ENCODE peak calls at places on chromosomes 4 and X, in four cellular contexts. E is CD4-positive, alpha-beta T cell; F is cardiac muscle cell; Z is hepatocyte. H is an unnamed sample.

GRCh38 chrX:119541188-119541587 is 24.0 kb downstream of the STEEP1 start:
- DNase-seq in E (no peak), F (no peak), Z (no peak), H (no peak)

GRCh38 chr4:188680667-188681063 is 541.4 kb downstream of the TRIML1 start:
- DNase-seq in E (no peak), F (no peak), Z (no peak), H (no peak)

GRCh38 chr4:176729489-176729888 is 63.2 kb downstream of the VEGFC start:
- DNase-seq in E (no peak), F (no peak), Z (no peak), H (no peak)

GRCh38 chrX:8848921-8849320 is 47.7 kb upstream of the FAM9A start:
- DNase-seq in E (no peak), F (no peak), Z (no peak), H (no peak)

GRCh38 chr4:107666134-107666533 is 53.9 kb downstream of the PAPSS1 start:
- DNase-seq in E (no peak), F (no peak), Z (peak; percentile 43), H (no peak)

GRCh38 chrX:116276191-116276700 is 105.7 kb downstream of the AGTR2 start:
- DNase-seq in E (no peak), F (no peak), Z (no peak), H (no peak)

GRCh38 chr4:4867745-4868505 is 8.5 kb downstream of the MSX1 start:
- DNase-seq in E (no peak), F (no peak), Z (peak; percentile 33), H (no peak)

GRCh38 chrX:9320940-9321339 is 143.9 kb upstream of the TBL1X start:
- DNase-seq in E (no peak), F (no peak), Z (no peak), H (no peak)

GRCh38 chr4:17447056-17447455 is 64.8 kb downstream of the QDPR start:
- DNase-seq in E (no peak), F (no peak), Z (no peak), H (no peak)

GRCh38 chrX:101385026-101385684 is 836 bp downstream of the BTK start:
- DNase-seq in E (no peak), F (no peak), Z (no peak), H (no peak)

GRCh38 chr4:56995525-56995924 is 16.8 kb downstream of the POLR2B start:
- DNase-seq in E (no peak), F (no peak), Z (peak; percentile 60), H (peak; percentile 85)

GRCh38 chrX:40021647-40022046 is 76.1 kb downstream of the BCOR start:
- DNase-seq in E (no peak), F (no peak), Z (no peak), H (no peak)

GRCh38 chrX:138775501-138775900 is 64.0 kb upstream of the FGF13 start:
- DNase-seq in E (no peak), F (peak; percentile 33), Z (peak; percentile 28), H (no peak)

GRCh38 chrX:8304668-8305067 is 133.6 kb upstream of the VCX2 start:
- DNase-seq in E (no peak), F (no peak), Z (no peak), H (no peak)

GRCh38 chr4:74042681-74043080 is 4.2 kb upstream of the CXCL3 start:
- DNase-seq in E (no peak), F (no peak), Z (peak; percentile 54), H (no peak)

GRCh38 chr4:58093352-58093751 is 983.2 kb upstream of the IGFBP7 start:
- DNase-seq in E (no peak), F (no peak), Z (no peak), H (no peak)

GRCh38 chr4:95268819-95269565 is 279.8 kb downstream of the UNC5C start:
- DNase-seq in E (no peak), F (no peak), Z (no peak), H (no peak)

GRCh38 chr4:184954482-184954881 is 63.8 kb upstream of the HELT start:
- DNase-seq in E (no peak), F (no peak), Z (no peak), H (no peak)

GRCh38 chr4:184955116-184955515 is 63.2 kb upstream of the HELT start:
- DNase-seq in E (no peak), F (no peak), Z (no peak), H (no peak)

GRCh38 chr4:184952522-184952921 is 65.8 kb upstream of the HELT start:
- DNase-seq in E (no peak), F (no peak), Z (no peak), H (no peak)

GRCh38 chr4:184953421-184953820 is 64.9 kb upstream of the HELT start:
- DNase-seq in E (no peak), F (no peak), Z (no peak), H (no peak)

DNA sequence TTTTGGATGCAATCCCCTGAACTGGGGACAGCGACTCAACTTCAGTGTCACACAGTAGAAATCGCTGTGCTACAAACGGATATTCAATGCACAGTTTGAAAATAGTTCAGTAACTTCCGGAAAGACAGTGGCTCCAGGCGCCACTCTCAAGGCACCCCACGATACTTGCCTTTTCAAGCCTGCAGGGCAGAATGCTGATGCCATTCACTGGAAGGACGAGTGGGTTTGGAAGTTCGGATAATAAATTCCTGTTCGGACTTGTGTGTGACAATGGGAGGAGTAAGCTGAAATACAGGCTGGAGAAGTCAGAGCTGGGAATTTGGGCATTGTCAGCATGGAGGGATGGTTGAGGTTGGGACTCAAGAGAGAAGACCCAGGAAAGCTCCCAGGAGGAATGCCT is 64.3 kb upstream of the HELT start:
- DNase-seq in E (no peak), F (no peak), Z (no peak), H (no peak)
- H3K27ac ChIP-seq in E (no peak overlapping the region), F (no peak overlapping the region), Z (no peak overlapping the region), H (no peak overlapping the region)

DNA sequence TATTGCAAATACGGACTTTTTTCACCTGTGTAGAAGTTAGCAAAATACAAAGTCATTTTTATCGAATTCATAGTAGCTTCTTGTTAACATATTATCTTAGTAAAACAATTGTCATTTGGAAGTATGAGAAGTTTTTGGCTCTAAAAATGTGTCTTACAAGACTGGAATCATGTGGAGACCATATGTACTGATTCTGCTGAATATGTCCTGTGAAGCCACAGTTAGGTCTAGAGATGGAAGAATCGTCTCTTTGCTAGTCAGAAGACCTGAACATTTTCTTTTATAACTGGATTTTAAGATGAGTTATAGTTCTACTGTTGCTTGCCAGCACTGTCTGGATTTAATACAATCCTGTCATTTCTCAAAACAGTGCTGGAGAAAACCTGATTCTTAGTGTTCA is 29.0 kb downstream of the TMEM165 start:
- DNase-seq in E (no peak), F (no peak), Z (no peak), H (no peak)
- H3K27ac ChIP-seq in E (no peak overlapping the region), F (no peak overlapping the region), Z (no peak overlapping the region), H (no peak overlapping the region)

GRCh38 chr4:7255488-7255881 is 63.1 kb downstream of the SORCS2 start:
- DNase-seq in E (no peak), F (no peak), Z (no peak), H (no peak)

GRCh38 chr4:7254736-7255487 is 62.6 kb downstream of the SORCS2 start:
- DNase-seq in E (no peak), F (no peak), Z (no peak), H (no peak)

GRCh38 chr4:7253806-7254205 is 61.5 kb downstream of the SORCS2 start:
- DNase-seq in E (no peak), F (no peak), Z (no peak), H (no peak)

GRCh38 chr4:7256989-7257810 is 64.9 kb downstream of the SORCS2 start:
- DNase-seq in E (no peak), F (peak; percentile 60), Z (no peak), H (no peak)

DNA sequence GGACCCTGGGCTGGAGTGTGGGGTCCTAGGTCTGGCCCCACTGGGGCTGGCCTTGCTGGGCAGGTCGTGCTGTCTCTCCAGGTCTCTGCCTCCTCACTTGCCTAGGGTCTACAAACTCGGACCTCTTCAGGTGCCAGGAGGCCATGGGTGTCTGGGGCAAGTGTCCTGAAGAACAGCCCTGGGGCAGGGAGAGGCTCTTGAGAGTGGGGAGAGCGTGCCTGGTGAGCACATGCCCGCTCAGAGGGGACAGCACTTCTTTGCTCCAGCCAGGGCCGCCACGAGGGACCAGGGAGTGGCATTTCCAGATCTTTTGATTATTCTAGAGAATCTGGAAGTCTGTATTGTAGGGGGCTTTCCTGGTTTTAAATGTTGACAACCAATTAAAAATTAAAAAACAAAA is 63.7 kb downstream of the SORCS2 start:
- DNase-seq in E (no peak), F (no peak), Z (no peak), H (no peak)
- H3K27ac ChIP-seq in E (no peak overlapping the region), F (no peak overlapping the region), Z (no peak overlapping the region), H (no peak overlapping the region)

GRCh38 chr4:158812543-158812942 is 43.7 kb downstream of the FNIP2 start:
- DNase-seq in E (no peak), F (no peak), Z (no peak), H (no peak)

GRCh38 chr4:158812133-158812532 is 43.3 kb downstream of the FNIP2 start:
- DNase-seq in E (no peak), F (no peak), Z (no peak), H (no peak)

GRCh38 chr4:158810487-158811215 is 41.8 kb downstream of the FNIP2 start:
- DNase-seq in E (no peak), F (no peak), Z (peak; percentile 83), H (no peak)

GRCh38 chr4:158811216-158811540 is 42.4 kb downstream of the FNIP2 start:
- DNase-seq in E (no peak), F (no peak), Z (no peak), H (no peak)

DNA sequence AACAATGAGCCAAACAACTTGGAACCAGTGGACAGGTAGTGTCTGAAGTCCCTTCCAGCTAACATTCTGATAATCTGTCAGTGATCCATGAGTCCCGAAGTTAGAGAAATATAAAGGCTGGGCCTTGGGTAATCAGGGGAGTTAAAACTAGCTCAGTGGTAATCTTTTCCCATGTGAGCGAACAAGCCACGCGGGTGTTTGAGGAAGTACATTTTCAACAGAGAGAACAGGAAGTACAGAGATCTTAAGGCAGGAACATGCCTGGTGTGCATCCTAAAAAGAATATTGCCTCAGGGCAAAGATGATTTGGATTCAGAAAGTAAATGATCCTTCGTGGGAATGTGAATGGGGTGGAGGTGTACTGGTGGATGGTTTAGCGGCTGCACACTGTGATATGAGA is 42.9 kb downstream of the FNIP2 start:
- DNase-seq in E (no peak), F (no peak), Z (no peak), H (no peak)
- H3K27ac ChIP-seq in E (no peak overlapping the region), F (peak overlapping the region; percentile 99), Z (peak overlapping the region; percentile 89), H (peak overlapping the region; percentile 37)

GRCh38 chrX:48975041-48975440 is 3.4 kb upstream of the KCND1 start:
- DNase-seq in E (no peak), F (no peak), Z (no peak), H (no peak)

GRCh38 chrX:48971325-48972213 is at the start of gene KCND1:
- DNase-seq in E (no peak), F (peak; percentile 33), Z (peak; percentile 38), H (no peak)

GRCh38 chrX:48974033-48974432 is 2.4 kb upstream of the KCND1 start:
- DNase-seq in E (no peak), F (no peak), Z (no peak), H (no peak)

GRCh38 chrX:48974574-48974973 is 2.9 kb upstream of the KCND1 start:
- DNase-seq in E (no peak), F (no peak), Z (no peak), H (no peak)

GRCh38 chrX:48972214-48973164 is 845 bp upstream of the KCND1 start:
- DNase-seq in E (peak; percentile 36), F (peak; percentile 30), Z (peak; percentile 35), H (peak; percentile 0)
- H3K27ac ChIP-seq in E (no peak overlapping the region), F (no peak overlapping the region), Z (peak overlapping the region; percentile 5), H (no peak overlapping the region)

H was measured in caudate nucleus.